ENCODE peak calls at places on chromosomes 7 and 10, in six cellular contexts. E is A549, P is omental fat pad, K is Right ventricle myocardium inferior, U is HTR-8/SVneo, Y is HuH-7.5. G is an unnamed sample.
A peak's percentile ranks its signal among the peaks of the same experiment; 100 is the strongest.

GRCh38 chr10:4234661-4235060 is 449.7 kb upstream of the KLF6 start:
- DNase-seq in U (no peak), K (no peak), E (no peak), Y (peak; percentile 7), P (no peak), G (no peak)

GRCh38 chr10:28054211-28054888 is 55.5 kb upstream of the ODAD2 start:
- DNase-seq in K (no peak), P (no peak), E (no peak), U (peak; percentile 71), Y (no peak), G (no peak)

GRCh38 chr10:123391275-123392028 is 237.2 kb downstream of the BUB3 start:
- DNase-seq in K (no peak), E (no peak), P (no peak), Y (no peak), U (no peak), G (peak; percentile 39)

GRCh38 chr7:4665661-4666060 is 16.4 kb upstream of the FOXK1 start:
- DNase-seq in E (no peak), K (no peak), Y (no peak), U (peak; percentile 54), P (no peak), G (no peak)

GRCh38 chr7:115198143-115198542 is 276.2 kb downstream of the MDFIC start:
- DNase-seq in Y (no peak), E (no peak), U (no peak), P (no peak), K (no peak), G (no peak)

GRCh38 chr7:9507281-9507680 is 1073.9 kb downstream of the NXPH1 start:
- DNase-seq in U (no peak), K (no peak), P (no peak), E (no peak), Y (no peak), G (no peak)

GRCh38 chr7:135249901-135250300 is 16.3 kb downstream of the STRA8 start:
- DNase-seq in E (no peak), P (no peak), K (no peak), Y (no peak), U (no peak), G (no peak)

GRCh38 chr10:24947304-24948097 is 4.9 kb downstream of the PRTFDC1 start:
- DNase-seq in P (no peak), Y (no peak), E (no peak), U (no peak), K (no peak), G (no peak)